ENCODE peak calls at places on chromosomes 3 and 15, in seven cellular contexts. I is kidney, E is left ventricle myocardium inferior, X is heart right ventricle, T is IMR-90, Q is neural progenitor cell, H is caudate nucleus. N is an unnamed sample.

GRCh38 chr15:101488300-101489164 is 975 bp downstream of the PCSK6 start:
- DNase-seq in I (no peak), E (no peak), X (no peak), T (no peak), Q (peak; percentile 75), H (no peak), N (no peak)

GRCh38 chr3:133081016-133081415 is 42.8 kb downstream of the TMEM108 start:
- DNase-seq in I (no peak), E (no peak), X (no peak), T (no peak), Q (no peak), H (no peak), N (no peak)

GRCh38 chr3:53236112-53236841 is 19.5 kb downstream of the TKT start:
- DNase-seq in I (peak; percentile 93), E (peak; percentile 71), X (peak; percentile 73), T (peak; percentile 93), Q (no peak), H (peak; percentile 35), N (peak; percentile 93)

GRCh38 chr3:113498221-113499005 is 16.5 kb downstream of the SPICE1 start:
- DNase-seq in I (no peak), E (no peak), X (no peak), T (peak; percentile 87), Q (no peak), H (no peak), N (no peak)

GRCh38 chr15:50744601-50745000 is 20.9 kb downstream of the SPPL2A start:
- DNase-seq in I (no peak), E (no peak), X (no peak), T (peak; percentile 59), Q (no peak), H (no peak), N (no peak)

GRCh38 chr3:188780188-188781147 is 391.3 kb upstream of the TPRG1 start:
- DNase-seq in I (no peak), E (peak; percentile 27), X (no peak), T (no peak), Q (no peak), H (no peak), N (no peak)

GRCh38 chr3:194976049-194976451 is 290.4 kb downstream of the FAM43A start:
- DNase-seq in I (no peak), E (no peak), X (no peak), T (no peak), Q (no peak), H (no peak), N (no peak)

GRCh38 chr3:55487376-55488241 is 503 bp upstream of the WNT5A start:
- DNase-seq in I (peak; percentile 83), E (peak; percentile 22), X (peak; percentile 29), T (peak; percentile 73), Q (peak; percentile 77), H (no peak), N (no peak)

GRCh38 chr3:86828751-86829150 is 162.2 kb downstream of the VGLL3 start:
- DNase-seq in I (no peak), E (no peak), X (no peak), T (no peak), Q (no peak), H (no peak), N (no peak)

GRCh38 chr15:57432141-57432701 is 55.9 kb downstream of the CGNL1 start:
- DNase-seq in I (no peak), E (no peak), X (no peak), T (no peak), Q (no peak), H (no peak), N (no peak)

GRCh38 chr3:14222457-14222856 is 43.8 kb downstream of the LSM3 start:
- DNase-seq in I (no peak), E (no peak), X (no peak), T (no peak), Q (no peak), H (no peak), N (no peak)

GRCh38 chr3:5330152-5330810 is 142.8 kb downstream of the EDEM1 start:
- DNase-seq in I (no peak), E (no peak), X (no peak), T (peak; percentile 90), Q (no peak), H (no peak), N (no peak)

GRCh38 chr3:152121292-152121654 is 147.5 kb upstream of the MBNL1 start:
- DNase-seq in I (no peak), E (no peak), X (no peak), T (peak; percentile 95), Q (no peak), H (no peak), N (no peak)

GRCh38 chr15:88118035-88118434 is 138.5 kb downstream of the NTRK3 start:
- DNase-seq in I (no peak), E (no peak), X (no peak), T (no peak), Q (no peak), H (no peak), N (no peak)

GRCh38 chr3:115272036-115272824 is 125.1 kb upstream of the ZBTB20 start:
- DNase-seq in I (no peak), E (no peak), X (no peak), T (peak; percentile 66), Q (peak; percentile 3), H (no peak), N (no peak)

GRCh38 chr3:59764131-59764530 is 714.3 kb upstream of the CFAP20DC start:
- DNase-seq in I (no peak), E (no peak), X (no peak), T (peak; percentile 15), Q (no peak), H (no peak), N (no peak)

GRCh38 chr3:165389064-165389463 is 192.9 kb upstream of the SLITRK3 start:
- DNase-seq in I (no peak), E (no peak), X (no peak), T (no peak), Q (no peak), H (no peak), N (no peak)

GRCh38 chr15:69807752-69808151 is 290.0 kb downstream of the TLE3 start:
- DNase-seq in I (no peak), E (no peak), X (peak; percentile 26), T (peak; percentile 54), Q (no peak), H (no peak), N (peak; percentile 83)

GRCh38 chr3:143337387-143337786 is 217.8 kb downstream of the CHST2 start:
- DNase-seq in I (no peak), E (no peak), X (no peak), T (no peak), Q (no peak), H (no peak), N (no peak)

GRCh38 chr3:38165722-38166387 is 518 bp downstream of the OXSR1 start:
- DNase-seq in I (no peak), E (no peak), X (no peak), T (peak; percentile 46), Q (no peak), H (peak; percentile 58), N (no peak)
- H3K27ac ChIP-seq in I (peak overlapping the region; percentile 99), E (peak overlapping the region; percentile 95), X (peak overlapping the region; percentile 96), T (peak overlapping the region; percentile 98), Q (peak overlapping the region; percentile 87), H (peak overlapping the region; percentile 99), N (peak overlapping the region; percentile 98)

DNA sequence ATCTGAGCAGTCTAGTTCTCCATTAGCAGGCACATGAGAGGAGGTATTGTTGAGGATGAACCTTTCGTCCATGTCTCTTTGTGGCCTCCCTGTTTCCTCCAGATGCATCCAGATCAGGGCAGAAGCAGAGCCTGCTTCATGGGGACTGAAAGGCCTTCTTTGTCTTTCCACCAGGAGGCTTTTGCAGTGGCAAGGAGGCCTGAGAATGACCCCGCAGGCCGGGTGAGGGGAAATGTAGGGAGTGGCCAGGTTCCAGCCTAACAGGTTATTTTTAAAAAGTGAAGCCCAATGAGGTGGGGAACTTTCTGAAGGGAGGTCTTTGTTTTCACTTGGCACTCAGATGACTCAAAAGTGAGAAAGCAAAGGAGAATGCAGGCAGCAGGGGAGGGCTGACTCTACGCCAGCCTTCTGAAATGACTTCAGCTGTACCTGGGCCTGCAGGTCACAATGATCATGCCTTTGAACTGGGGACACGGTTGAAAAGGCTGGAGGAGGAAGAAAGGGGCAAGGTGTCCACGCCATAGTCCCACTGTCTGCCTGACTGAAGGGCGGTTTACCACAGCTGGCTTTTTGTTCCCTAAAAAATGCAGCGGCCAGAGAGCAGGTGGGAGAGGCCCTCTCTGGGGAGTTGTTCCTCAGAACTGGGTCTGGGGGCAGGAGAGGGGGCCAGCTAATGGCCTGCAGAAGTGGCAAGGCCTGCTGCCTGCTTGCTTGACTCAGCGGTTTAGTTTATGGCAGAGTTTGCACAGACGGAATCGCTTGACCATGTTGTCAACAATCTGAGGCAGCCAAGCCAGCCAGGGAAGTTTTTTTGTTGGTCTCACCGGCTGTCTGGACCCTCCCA is 28.7 kb downstream of the CMTM7 start:
- DNase-seq in I (peak; percentile 89), E (no peak), X (no peak), T (peak; percentile 62), Q (peak; percentile 48), H (no peak), N (peak; percentile 79)
- H3K27ac ChIP-seq in I (peak overlapping the region; percentile 78), E (peak overlapping the region; percentile 62), X (peak overlapping the region; percentile 75), T (no peak overlapping the region), Q (no peak overlapping the region), H (peak overlapping the region; percentile 17), N (peak overlapping the region; percentile 73)

GRCh38 chr15:63972801-63973200 is 73.5 kb downstream of the DAPK2 start:
- DNase-seq in I (no peak), E (no peak), X (no peak), T (no peak), Q (peak; percentile 67), H (no peak), N (no peak)
- H3K27ac ChIP-seq in I (no peak overlapping the region), E (peak overlapping the region; percentile 87), X (peak overlapping the region; percentile 29), T (no peak overlapping the region), Q (no peak overlapping the region), H (no peak overlapping the region), N (no peak overlapping the region)

GRCh38 chr15:89576417-89576773 is 1.1 kb downstream of the TICRR start:
- DNase-seq in I (no peak), E (no peak), X (no peak), T (peak; percentile 9), Q (no peak), H (no peak), N (no peak)

GRCh38 chr15:89577776-89578115 is 2.5 kb downstream of the TICRR start:
- DNase-seq in I (no peak), E (no peak), X (no peak), T (no peak), Q (no peak), H (no peak), N (no peak)

GRCh38 chr15:89578146-89578545 is 2.9 kb downstream of the TICRR start:
- DNase-seq in I (no peak), E (no peak), X (no peak), T (no peak), Q (no peak), H (no peak), N (no peak)

GRCh38 chr15:89575146-89575655 is at the start of gene TICRR:
- DNase-seq in I (peak; percentile 97), E (peak; percentile 96), X (peak; percentile 91), T (peak; percentile 100), Q (peak; percentile 99), H (peak; percentile 84), N (peak; percentile 92)

DNA sequence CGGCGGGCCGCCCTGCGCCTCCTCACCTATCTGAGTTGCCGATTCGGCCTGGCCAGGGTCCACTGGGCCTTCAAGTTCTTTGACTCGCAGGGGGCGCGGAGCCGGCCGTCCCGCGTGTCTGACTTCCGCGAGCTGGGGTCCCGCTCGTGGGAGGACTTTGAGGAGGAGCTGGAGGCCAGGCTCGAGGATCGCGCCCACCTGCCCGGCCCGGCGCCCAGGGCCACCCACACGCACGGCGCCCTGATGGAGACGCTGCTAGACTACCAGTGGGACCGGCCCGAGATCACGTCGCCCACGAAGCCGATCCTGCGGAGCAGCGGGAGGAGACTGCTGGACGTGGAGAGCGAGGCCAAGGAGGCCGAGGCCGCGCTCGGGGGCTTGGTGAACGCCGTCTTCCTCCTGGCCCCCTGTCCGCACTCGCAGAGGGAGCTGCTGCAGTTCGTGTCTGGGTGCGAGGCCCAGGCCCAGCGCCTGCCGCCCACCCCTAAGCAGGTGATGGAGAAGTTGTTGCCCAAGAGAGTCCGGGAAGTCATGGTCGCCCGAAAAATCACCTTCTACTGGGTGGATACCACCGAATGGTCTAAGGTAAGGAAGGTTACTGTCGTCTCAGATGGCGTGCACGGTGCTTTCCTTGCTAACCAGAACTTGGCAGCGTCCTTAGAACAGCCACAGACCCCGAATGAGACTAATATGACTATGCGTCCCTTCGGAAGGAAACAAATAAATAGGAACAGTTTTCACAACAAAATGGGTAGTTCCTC is 567 bp downstream of the TICRR start:
- DNase-seq in I (no peak), E (peak; percentile 22), X (peak; percentile 10), T (peak; percentile 4), Q (peak; percentile 51), H (no peak), N (no peak)
- H3K27ac ChIP-seq in I (no peak overlapping the region), E (no peak overlapping the region), X (no peak overlapping the region), T (peak overlapping the region; percentile 67), Q (no peak overlapping the region), H (no peak overlapping the region), N (peak overlapping the region; percentile 20)

N was measured in spleen.